ENCODE peak calls at places on chromosomes 5 and 9, in four cellular contexts. U is H1, D is mesenchymal stem cell, M is H9. H is an unnamed sample.
A peak's percentile ranks its signal among the peaks of the same experiment; 100 is the strongest.

GRCh38 chr9:109001275-109001676 is 12.0 kb downstream of the CTNNAL1 start:
- DNase-seq in U (no peak), D (peak; percentile 80), M (no peak), H (no peak)

GRCh38 chr9:93896496-93897033 is 58.6 kb downstream of the BARX1 start:
- DNase-seq in U (no peak), D (no peak), M (peak; percentile 5), H (no peak)

GRCh38 chr5:139684881-139685749 is 37.0 kb downstream of the CXXC5 start:
- DNase-seq in U (no peak), D (no peak), M (peak; percentile 58), H (no peak)

GRCh38 chr5:59367791-59368394 is 525.6 kb downstream of the PDE4D start:
- DNase-seq in U (no peak), D (peak; percentile 73), M (peak; percentile 56), H (peak; percentile 52)

GRCh38 chr5:54049963-54050362 is 260.4 kb downstream of the ARL15 start:
- DNase-seq in U (no peak), D (peak; percentile 32), M (no peak), H (no peak)

GRCh38 chr9:110143969-110144545 is 63.9 kb downstream of the C9orf152 start:
- DNase-seq in U (no peak), D (no peak), M (no peak), H (no peak)

GRCh38 chr5:150411245-150411979 is 1.3 kb downstream of the CD74 start:
- DNase-seq in U (no peak), D (peak; percentile 29), M (no peak), H (no peak)

GRCh38 chr9:115593587-115594091 is 475.7 kb upstream of the TNC start:
- DNase-seq in U (no peak), D (peak; percentile 74), M (peak; percentile 36), H (peak; percentile 53)

GRCh38 chr5:142461028-142461427 is 136.2 kb upstream of the SPRY4 start:
- DNase-seq in U (no peak), D (no peak), M (no peak), H (no peak)

GRCh38 chr5:82595083-82595482 is 316.9 kb upstream of the RPS23 start:
- DNase-seq in U (no peak), D (no peak), M (no peak), H (no peak)

GRCh38 chr9:104907278-104907951 is 20.5 kb downstream of the ABCA1 start:
- DNase-seq in U (no peak), D (peak; percentile 67), M (no peak), H (no peak)

GRCh38 chr5:176360894-176361436 is 599 bp downstream of the KIAA1191 start:
- DNase-seq in U (no peak), D (no peak), M (no peak), H (peak; percentile 27)

GRCh38 chr5:124996023-124996763 is 249.8 kb upstream of the ZNF608 start:
- DNase-seq in U (peak; percentile 39), D (peak; percentile 56), M (no peak), H (peak; percentile 78)

GRCh38 chr9:104836235-104836634 is 72.3 kb downstream of the NIPSNAP3B start:
- DNase-seq in U (no peak), D (peak; percentile 61), M (no peak), H (no peak)

GRCh38 chr5:126811515-126812198 is 34.7 kb downstream of the LMNB1 start:
- DNase-seq in U (no peak), D (peak; percentile 81), M (no peak), H (no peak)

GRCh38 chr9:71725590-71726338 is 42.5 kb downstream of the CEMIP2 start:
- DNase-seq in U (no peak), D (peak; percentile 90), M (no peak), H (no peak)

GRCh38 chr5:40441733-40442132 is 238.0 kb upstream of the PTGER4 start:
- DNase-seq in U (no peak), D (no peak), M (no peak), H (no peak)

GRCh38 chr9:128642675-128643074 is 14.0 kb downstream of the DYNC2I2 start:
- DNase-seq in U (no peak), D (no peak), M (no peak), H (no peak)

GRCh38 chr5:173291722-173292658 is 36.2 kb downstream of the STC2 start:
- DNase-seq in U (no peak), D (peak; percentile 85), M (no peak), H (no peak)

GRCh38 chr9:22244141-22245011 is 202.2 kb upstream of the DMRTA1 start:
- DNase-seq in U (no peak), D (peak; percentile 80), M (peak; percentile 55), H (no peak)

GRCh38 chr9:12859704-12860251 is 85.0 kb downstream of the LURAP1L start:
- DNase-seq in U (no peak), D (no peak), M (no peak), H (no peak)

GRCh38 chr9:34171753-34172535 is 6.9 kb upstream of the UBAP1 start:
- DNase-seq in U (no peak), D (no peak), M (no peak), H (no peak)

GRCh38 chr5:160311491-160312138 is 749 bp downstream of the CCNJL start:
- DNase-seq in U (no peak), D (peak; percentile 46), M (no peak), H (no peak)

GRCh38 chr5:147713550-147714295 is 68.8 kb downstream of the JAKMIP2 start:
- DNase-seq in U (no peak), D (no peak), M (no peak), H (no peak)

GRCh38 chr5:80928073-80928472 is 32.1 kb upstream of the RASGRF2 start:
- DNase-seq in U (no peak), D (no peak), M (no peak), H (no peak)

GRCh38 chr5:148268556-148268955 is at the start of gene SPINK13:
- DNase-seq in U (no peak), D (peak; percentile 82), M (no peak), H (no peak)

DNA sequence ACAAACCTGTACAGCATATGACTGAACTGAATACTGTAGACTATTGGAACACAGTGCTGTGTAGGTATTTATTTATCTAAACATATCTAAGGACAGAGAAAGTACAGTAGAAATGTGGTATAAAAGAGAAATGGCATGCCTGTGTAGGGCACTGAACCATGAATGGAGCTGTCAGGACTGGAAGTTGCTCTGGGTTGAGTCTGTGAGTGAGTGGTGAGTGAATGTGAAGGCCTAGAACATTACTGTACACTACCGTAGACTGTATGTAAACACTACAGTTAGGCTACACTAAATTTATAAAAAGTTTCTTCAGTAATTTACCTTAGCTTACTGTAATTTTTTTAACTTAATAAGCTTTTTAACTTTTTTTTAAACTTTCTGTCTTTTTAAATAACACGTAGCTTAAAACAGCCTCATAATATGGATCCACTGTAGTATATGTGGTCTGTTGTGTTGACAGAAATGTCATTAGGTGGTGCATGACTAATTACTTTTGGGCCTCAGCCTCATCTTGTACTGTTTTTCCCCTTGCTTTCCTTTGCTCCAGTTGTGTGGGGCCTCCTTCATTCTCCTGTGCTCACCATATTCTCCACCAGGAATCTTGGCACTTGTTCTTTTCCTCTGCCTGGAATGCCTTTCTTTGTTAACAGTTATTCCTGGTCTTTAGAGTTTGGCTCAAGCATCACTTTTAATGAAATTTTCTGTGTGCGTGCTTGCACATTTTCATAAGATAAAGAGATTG is 8.8 kb downstream of the SPIN1 start:
- DNase-seq in U (no peak), D (peak; percentile 73), M (no peak), H (no peak)
- H3K18ac ChIP-seq in U (no peak overlapping the region), D (no peak overlapping the region), M (no peak overlapping the region), H (no peak overlapping the region)

GRCh38 chr9:9102295-9102694 is 1302.7 kb upstream of the DMAC1 start:
- DNase-seq in U (no peak), D (no peak), M (no peak), H (no peak)

DNA sequence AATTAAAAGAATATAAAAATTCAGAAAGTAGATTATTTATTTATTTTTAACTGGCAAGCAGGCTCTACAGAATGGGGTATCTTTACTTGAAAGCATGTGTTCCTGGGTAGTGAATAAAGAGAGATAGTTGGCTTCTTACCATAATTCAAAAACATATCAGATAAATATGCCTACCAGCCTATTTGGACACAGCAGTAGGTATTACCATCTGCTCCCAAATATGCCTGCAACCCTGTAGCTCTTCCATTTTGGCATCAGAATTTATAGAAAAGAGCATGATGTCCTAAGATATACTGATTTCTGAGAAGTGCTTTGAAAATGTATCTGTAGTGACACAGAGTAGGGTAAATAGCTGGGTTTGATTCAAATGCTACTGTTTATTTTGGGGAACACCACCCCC is 1300.5 kb upstream of the DMAC1 start:
- DNase-seq in U (no peak), D (no peak), M (no peak), H (no peak)
- H3K18ac ChIP-seq in U (no peak overlapping the region), D (no peak overlapping the region), M (no peak overlapping the region), H (no peak overlapping the region)

GRCh38 chr9:135886147-135886981 is 21.0 kb downstream of the CAMSAP1 start:
- DNase-seq in U (no peak), D (peak; percentile 86), M (no peak), H (no peak)
- H3K18ac ChIP-seq in U (no peak overlapping the region), D (no peak overlapping the region), M (no peak overlapping the region), H (no peak overlapping the region)

GRCh38 chr5:56493293-56493692 is 260.2 kb upstream of the ANKRD55 start:
- DNase-seq in U (no peak), D (no peak), M (no peak), H (no peak)
- H3K18ac ChIP-seq in U (no peak overlapping the region), D (peak overlapping the region; percentile 93), M (no peak overlapping the region), H (no peak overlapping the region)

DNA sequence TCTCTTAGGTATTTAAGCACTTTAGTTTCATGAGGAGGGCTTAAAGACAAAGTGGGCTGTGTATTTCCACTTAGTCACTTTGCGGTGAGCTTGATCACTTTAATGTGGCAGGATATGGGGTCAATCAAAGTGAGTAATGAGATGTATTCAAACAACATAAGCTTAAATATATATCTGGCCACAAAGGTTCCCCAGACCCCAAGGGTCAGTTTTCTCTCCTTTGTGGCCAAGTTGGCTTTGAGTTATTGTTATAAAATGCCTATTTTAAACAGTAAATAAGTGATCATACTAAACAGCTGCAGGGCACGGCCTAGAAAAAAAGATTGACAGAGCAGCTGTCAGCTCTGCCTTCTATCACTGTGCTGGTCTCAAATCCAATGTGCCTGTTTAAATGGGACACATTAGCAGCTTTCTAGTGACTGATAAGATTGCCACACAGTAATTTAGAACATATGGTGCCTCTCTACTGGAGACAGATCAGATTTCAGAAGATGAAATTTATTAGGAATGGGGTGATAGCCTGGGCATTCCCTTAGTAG is 363.9 kb downstream of the AGTPBP1 start:
- DNase-seq in U (no peak), D (peak; percentile 40), M (no peak), H (no peak)
- H3K18ac ChIP-seq in U (no peak overlapping the region), D (no peak overlapping the region), M (no peak overlapping the region), H (no peak overlapping the region)

GRCh38 chr5:111755264-111755941 is 1.6 kb downstream of the NREP start:
- DNase-seq in U (no peak), D (no peak), M (no peak), H (no peak)

GRCh38 chr5:111757582-111758283 is 739 bp upstream of the NREP start:
- DNase-seq in U (no peak), D (peak; percentile 93), M (peak; percentile 84), H (peak; percentile 67)

GRCh38 chr5:111754190-111754589 is 2.8 kb downstream of the NREP start:
- DNase-seq in U (no peak), D (no peak), M (no peak), H (no peak)

GRCh38 chr5:111756701-111757581 is at the start of gene NREP:
- DNase-seq in U (no peak), D (peak; percentile 99), M (peak; percentile 77), H (peak; percentile 85)

GRCh38 chr5:111755942-111756353 is 1.0 kb downstream of the NREP start:
- DNase-seq in U (no peak), D (peak; percentile 67), M (no peak), H (no peak)
- H3K18ac ChIP-seq in U (no peak overlapping the region), D (no peak overlapping the region), M (no peak overlapping the region), H (no peak overlapping the region)

GRCh38 chr9:92035146-92035545 is 80.1 kb downstream of the SPTLC1 start:
- DNase-seq in U (no peak), D (peak; percentile 48), M (no peak), H (no peak)
- H3K18ac ChIP-seq in U (no peak overlapping the region), D (peak overlapping the region; percentile 87), M (no peak overlapping the region), H (no peak overlapping the region)

H was measured in neuronal stem cell.